ENCODE peak calls at places on chromosome 18, in six cellular contexts. One of them, this sample, is unnamed.

GRCh38 chr18:79888016-79888415 is 63.4 kb downstream of the SLC66A2 start:
- DNase-seq in HepG2: no peak
- DNase-seq in neural crest cell: no peak
- DNase-seq in epithelial cell of esophagus: no peak
- DNase-seq in upper lobe of right lung: peak
- DNase-seq in WTC11: no peak
- DNase-seq in this sample: no peak

GRCh38 chr18:29823671-29824070 is 1218.9 kb downstream of the DSC3 start:
- DNase-seq in WTC11: no peak
- DNase-seq in HepG2: no peak
- DNase-seq in upper lobe of right lung: no peak
- DNase-seq in epithelial cell of esophagus: peak
- DNase-seq in neural crest cell: no peak
- DNase-seq in this sample: no peak

GRCh38 chr18:26549486-26550435 is 1.4 kb upstream of the KCTD1 start:
- DNase-seq in upper lobe of right lung: peak
- DNase-seq in neural crest cell: peak
- DNase-seq in WTC11: peak
- DNase-seq in epithelial cell of esophagus: peak
- DNase-seq in HepG2: peak
- DNase-seq in this sample: peak

GRCh38 chr18:986071-986470 is 81.4 kb downstream of the ADCYAP1 start:
- DNase-seq in neural crest cell: no peak
- DNase-seq in epithelial cell of esophagus: no peak
- DNase-seq in HepG2: no peak
- DNase-seq in upper lobe of right lung: no peak
- DNase-seq in WTC11: peak
- DNase-seq in this sample: no peak

GRCh38 chr18:3199942-3200645 is 19.7 kb downstream of the MYOM1 start:
- DNase-seq in HepG2: peak
- DNase-seq in WTC11: no peak
- DNase-seq in neural crest cell: no peak
- DNase-seq in epithelial cell of esophagus: no peak
- DNase-seq in upper lobe of right lung: no peak
- DNase-seq in this sample: no peak

GRCh38 chr18:72187956-72188355 is 356.2 kb downstream of the CBLN2 start:
- DNase-seq in neural crest cell: no peak
- DNase-seq in HepG2: no peak
- DNase-seq in upper lobe of right lung: no peak
- DNase-seq in WTC11: no peak
- DNase-seq in epithelial cell of esophagus: peak
- DNase-seq in this sample: no peak

GRCh38 chr18:62767321-62767720 is 52.0 kb downstream of the PHLPP1 start:
- DNase-seq in neural crest cell: no peak
- DNase-seq in WTC11: no peak
- DNase-seq in epithelial cell of esophagus: peak
- DNase-seq in upper lobe of right lung: no peak
- DNase-seq in HepG2: no peak
- DNase-seq in this sample: peak

GRCh38 chr18:77016936-77017335 is 115.6 kb downstream of the MBP start:
- DNase-seq in epithelial cell of esophagus: no peak
- DNase-seq in HepG2: no peak
- DNase-seq in upper lobe of right lung: no peak
- DNase-seq in neural crest cell: no peak
- DNase-seq in WTC11: no peak
- DNase-seq in this sample: no peak

GRCh38 chr18:35246831-35247230 is 6.0 kb downstream of the ZNF397 start:
- DNase-seq in upper lobe of right lung: no peak
- DNase-seq in HepG2: no peak
- DNase-seq in WTC11: no peak
- DNase-seq in neural crest cell: no peak
- DNase-seq in epithelial cell of esophagus: no peak
- DNase-seq in this sample: no peak

GRCh38 chr18:46374850-46375249 is 270.7 kb downstream of the HAUS1 start:
- DNase-seq in HepG2: no peak
- DNase-seq in epithelial cell of esophagus: peak
- DNase-seq in WTC11: peak
- DNase-seq in neural crest cell: no peak
- DNase-seq in upper lobe of right lung: peak
- DNase-seq in this sample: no peak

GRCh38 chr18:78527984-78528383 is 451.6 kb upstream of the SALL3 start:
- DNase-seq in neural crest cell: no peak
- DNase-seq in epithelial cell of esophagus: no peak
- DNase-seq in WTC11: no peak
- DNase-seq in upper lobe of right lung: no peak
- DNase-seq in HepG2: no peak
- DNase-seq in this sample: no peak

GRCh38 chr18:31979714-31980113 is 36.8 kb upstream of the TRAPPC8 start:
- DNase-seq in neural crest cell: no peak
- DNase-seq in epithelial cell of esophagus: no peak
- DNase-seq in HepG2: no peak
- DNase-seq in WTC11: no peak
- DNase-seq in upper lobe of right lung: no peak
- DNase-seq in this sample: no peak

GRCh38 chr18:23966909-23967308 is 47.6 kb upstream of the TTC39C start:
- DNase-seq in WTC11: no peak
- DNase-seq in epithelial cell of esophagus: no peak
- DNase-seq in upper lobe of right lung: no peak
- DNase-seq in neural crest cell: no peak
- DNase-seq in HepG2: no peak
- DNase-seq in this sample: no peak

GRCh38 chr18:31245820-31246219 is 72.1 kb upstream of the DSG1 start:
- DNase-seq in neural crest cell: no peak
- DNase-seq in WTC11: no peak
- DNase-seq in upper lobe of right lung: no peak
- DNase-seq in HepG2: no peak
- DNase-seq in epithelial cell of esophagus: peak
- DNase-seq in this sample: no peak

GRCh38 chr18:23357992-23358594 is 95.0 kb upstream of the RIOK3 start:
- DNase-seq in epithelial cell of esophagus: no peak
- DNase-seq in upper lobe of right lung: no peak
- DNase-seq in WTC11: no peak
- DNase-seq in HepG2: no peak
- DNase-seq in neural crest cell: no peak
- DNase-seq in this sample: peak

GRCh38 chr18:49241852-49242251 is 218.6 kb downstream of the DYM start:
- DNase-seq in upper lobe of right lung: no peak
- DNase-seq in WTC11: no peak
- DNase-seq in epithelial cell of esophagus: peak
- DNase-seq in neural crest cell: no peak
- DNase-seq in HepG2: no peak
- DNase-seq in this sample: peak

GRCh38 chr18:44715245-44715644 is 34.6 kb downstream of the SETBP1 start:
- DNase-seq in WTC11: no peak
- DNase-seq in HepG2: no peak
- DNase-seq in neural crest cell: no peak
- DNase-seq in upper lobe of right lung: no peak
- DNase-seq in epithelial cell of esophagus: peak
- DNase-seq in this sample: peak

GRCh38 chr18:22044474-22045220 is 124.7 kb upstream of the GATA6 start:
- DNase-seq in upper lobe of right lung: no peak
- DNase-seq in neural crest cell: no peak
- DNase-seq in WTC11: no peak
- DNase-seq in HepG2: no peak
- DNase-seq in epithelial cell of esophagus: peak
- DNase-seq in this sample: no peak

GRCh38 chr18:35934891-35935290 is 37.6 kb upstream of the RMP24 start:
- DNase-seq in HepG2: no peak
- DNase-seq in epithelial cell of esophagus: no peak
- DNase-seq in WTC11: no peak
- DNase-seq in upper lobe of right lung: no peak
- DNase-seq in neural crest cell: no peak
- DNase-seq in this sample: no peak

GRCh38 chr18:12625242-12625641 is 32.7 kb downstream of the SPIRE1 start:
- DNase-seq in neural crest cell: no peak
- DNase-seq in HepG2: no peak
- DNase-seq in upper lobe of right lung: no peak
- DNase-seq in WTC11: no peak
- DNase-seq in epithelial cell of esophagus: no peak
- DNase-seq in this sample: no peak

GRCh38 chr18:2780750-2781149 is 66.1 kb upstream of the EMILIN2 start:
- DNase-seq in HepG2: no peak
- DNase-seq in upper lobe of right lung: no peak
- DNase-seq in epithelial cell of esophagus: no peak
- DNase-seq in WTC11: no peak
- DNase-seq in neural crest cell: no peak
- DNase-seq in this sample: no peak

DNA sequence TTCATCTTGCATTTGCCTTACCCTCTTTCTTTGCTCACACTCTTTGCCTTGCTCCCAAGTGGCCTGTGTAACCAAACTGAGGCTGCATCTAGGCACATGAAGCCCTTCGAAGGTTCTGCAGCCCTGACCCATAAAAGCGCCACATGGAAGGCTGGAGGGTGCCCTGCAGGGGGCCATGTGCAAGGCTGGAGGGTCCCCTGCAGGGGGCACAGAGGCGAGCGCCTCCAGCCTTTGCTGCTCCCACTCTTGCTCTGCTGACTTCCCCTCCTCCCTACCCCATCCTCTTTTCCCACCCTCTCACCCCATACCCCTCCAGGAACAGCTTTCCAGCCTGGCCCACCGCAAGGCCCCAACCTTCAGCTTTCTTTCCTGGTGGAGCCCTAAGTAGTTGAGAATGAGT is 317.3 kb downstream of the CELF4 start:
- DNase-seq in upper lobe of right lung: peak
- DNase-seq in WTC11: no peak
- DNase-seq in neural crest cell: no peak
- DNase-seq in epithelial cell of esophagus: no peak
- DNase-seq in HepG2: no peak
- DNase-seq in this sample: no peak
- TF ChIP-seq CTCF in upper lobe of right lung: no peak
- TF ChIP-seq CTCF in WTC11: no peak
- TF ChIP-seq CTCF in neural crest cell: no peak
- TF ChIP-seq CTCF in epithelial cell of esophagus: no peak
- TF ChIP-seq CTCF in HepG2: no peak
- TF ChIP-seq CTCF in this sample: no peak

GRCh38 chr18:48230459-48231113 is 178.6 kb downstream of the ZBTB7C start:
- DNase-seq in HepG2: peak
- DNase-seq in epithelial cell of esophagus: peak
- DNase-seq in upper lobe of right lung: peak
- DNase-seq in neural crest cell: peak
- DNase-seq in WTC11: peak
- DNase-seq in this sample: peak
- TF ChIP-seq CTCF in HepG2: peak
- TF ChIP-seq CTCF in epithelial cell of esophagus: peak
- TF ChIP-seq CTCF in upper lobe of right lung: peak
- TF ChIP-seq CTCF in neural crest cell: peak
- TF ChIP-seq CTCF in WTC11: peak
- TF ChIP-seq CTCF in this sample: peak

DNA sequence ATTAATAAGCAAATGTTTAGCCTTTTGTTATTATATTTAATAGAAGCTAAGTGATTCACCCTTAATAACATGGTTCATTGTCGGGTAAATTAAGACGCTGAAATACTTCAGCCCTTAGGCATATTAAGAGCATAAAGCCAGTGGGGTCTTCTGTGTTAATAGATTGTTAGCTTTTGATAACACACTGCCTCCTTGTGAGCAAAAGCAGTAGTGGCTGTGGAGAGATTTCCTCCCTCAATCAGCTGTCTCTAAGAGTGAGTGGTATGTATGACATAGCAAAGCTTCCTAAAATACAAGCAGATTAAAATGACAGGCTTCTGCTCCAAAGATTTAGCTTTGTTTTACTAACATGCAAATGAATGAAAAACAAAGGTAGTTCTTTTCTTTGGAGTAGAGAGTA is 143.7 kb upstream of the SYT4 start:
- DNase-seq in HepG2: no peak
- DNase-seq in upper lobe of right lung: no peak
- DNase-seq in WTC11: peak
- DNase-seq in neural crest cell: no peak
- DNase-seq in epithelial cell of esophagus: no peak
- DNase-seq in this sample: no peak
- TF ChIP-seq CTCF in HepG2: no peak
- TF ChIP-seq CTCF in upper lobe of right lung: no peak
- TF ChIP-seq CTCF in WTC11: peak
- TF ChIP-seq CTCF in neural crest cell: peak
- TF ChIP-seq CTCF in epithelial cell of esophagus: no peak
- TF ChIP-seq CTCF in this sample: peak

GRCh38 chr18:59570101-59570875 is 126.9 kb downstream of the CCBE1 start:
- DNase-seq in epithelial cell of esophagus: no peak
- DNase-seq in upper lobe of right lung: no peak
- DNase-seq in WTC11: no peak
- DNase-seq in HepG2: no peak
- DNase-seq in neural crest cell: peak
- DNase-seq in this sample: no peak

GRCh38 chr18:59575995-59576394 is 121.2 kb downstream of the CCBE1 start:
- DNase-seq in WTC11: no peak
- DNase-seq in neural crest cell: no peak
- DNase-seq in epithelial cell of esophagus: peak
- DNase-seq in HepG2: no peak
- DNase-seq in upper lobe of right lung: no peak
- DNase-seq in this sample: no peak

GRCh38 chr18:59573962-59574361 is 123.3 kb downstream of the CCBE1 start:
- DNase-seq in HepG2: no peak
- DNase-seq in epithelial cell of esophagus: no peak
- DNase-seq in WTC11: no peak
- DNase-seq in neural crest cell: no peak
- DNase-seq in upper lobe of right lung: no peak
- DNase-seq in this sample: no peak

GRCh38 chr18:59569321-59569720 is 127.9 kb downstream of the CCBE1 start:
- DNase-seq in upper lobe of right lung: no peak
- DNase-seq in epithelial cell of esophagus: no peak
- DNase-seq in HepG2: no peak
- DNase-seq in neural crest cell: no peak
- DNase-seq in WTC11: no peak
- DNase-seq in this sample: no peak

GRCh38 chr18:59571953-59572352 is 125.3 kb downstream of the CCBE1 start:
- DNase-seq in upper lobe of right lung: no peak
- DNase-seq in HepG2: no peak
- DNase-seq in neural crest cell: no peak
- DNase-seq in epithelial cell of esophagus: no peak
- DNase-seq in WTC11: no peak
- DNase-seq in this sample: no peak
- TF ChIP-seq CTCF in upper lobe of right lung: no peak
- TF ChIP-seq CTCF in HepG2: no peak
- TF ChIP-seq CTCF in neural crest cell: no peak
- TF ChIP-seq CTCF in epithelial cell of esophagus: no peak
- TF ChIP-seq CTCF in WTC11: no peak
- TF ChIP-seq CTCF in this sample: no peak

DNA sequence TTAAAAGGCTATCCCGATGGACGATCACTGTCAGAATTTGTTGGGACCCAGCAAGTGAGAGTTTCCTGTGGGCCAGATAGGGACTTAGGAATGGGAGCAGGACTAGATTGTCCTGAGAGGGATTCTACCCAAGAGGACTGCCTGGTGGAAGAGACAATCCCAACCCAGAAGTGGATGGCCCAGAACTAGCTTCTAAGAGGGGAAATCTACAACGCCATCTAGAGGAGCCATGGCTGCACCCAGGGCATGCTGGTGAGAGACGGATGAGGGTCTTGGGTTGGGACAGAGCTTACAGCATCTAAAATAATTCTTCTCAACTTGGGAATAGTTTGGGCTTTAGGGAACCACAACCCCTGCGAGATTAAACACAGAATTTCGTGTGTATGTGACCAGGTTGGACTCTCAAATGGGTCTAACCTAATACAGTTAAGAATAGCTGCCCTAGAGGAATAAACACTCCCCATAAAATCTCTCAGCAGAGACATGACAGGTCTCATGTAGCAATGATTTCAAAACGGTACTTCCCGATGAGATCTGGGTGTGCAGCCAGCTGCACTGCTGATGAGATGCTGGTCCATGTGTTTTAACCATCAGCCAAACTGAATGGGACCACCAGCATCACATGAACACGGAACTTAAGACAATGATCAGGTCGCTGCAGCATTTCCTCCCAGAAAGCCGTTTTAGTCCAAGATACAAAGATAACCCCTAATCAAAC is 50.8 kb downstream of the CCBE1 start:
- DNase-seq in epithelial cell of esophagus: no peak
- DNase-seq in WTC11: peak
- DNase-seq in HepG2: no peak
- DNase-seq in upper lobe of right lung: no peak
- DNase-seq in neural crest cell: no peak
- DNase-seq in this sample: no peak
- TF ChIP-seq CTCF in epithelial cell of esophagus: no peak
- TF ChIP-seq CTCF in WTC11: peak
- TF ChIP-seq CTCF in HepG2: peak
- TF ChIP-seq CTCF in upper lobe of right lung: no peak
- TF ChIP-seq CTCF in neural crest cell: no peak
- TF ChIP-seq CTCF in this sample: no peak